ENCODE peak calls at places on chromosomes 3 and 15, in five cellular contexts. I is suprapubic skin, E is heart left ventricle, F is adrenal gland, W is ovary. O is an unnamed sample.

GRCh38 chr3:55405436-55405835 is 81.7 kb downstream of the WNT5A start:
- DNase-seq in I (no peak), E (no peak), F (no peak), W (no peak), O (no peak)

GRCh38 chr3:143363276-143363675 is 243.7 kb downstream of the CHST2 start:
- DNase-seq in I (no peak), E (no peak), F (no peak), W (no peak), O (no peak)

GRCh38 chr3:132273043-132273442 is 44.2 kb upstream of the ACP3 start:
- DNase-seq in I (no peak), E (no peak), F (no peak), W (no peak), O (no peak)

GRCh38 chr15:31360843-31361763 is 34.5 kb downstream of the KLF13 start:
- DNase-seq in I (peak), E (peak), F (peak), W (no peak), O (no peak)

GRCh38 chr3:188975612-188976314 is 196.0 kb upstream of the TPRG1 start:
- DNase-seq in I (no peak), E (no peak), F (no peak), W (no peak), O (no peak)

GRCh38 chr15:59352683-59353082 is 20.0 kb downstream of the MYO1E start:
- DNase-seq in I (no peak), E (no peak), F (no peak), W (no peak), O (no peak)

GRCh38 chr15:96851613-96852012 is 521.1 kb downstream of the NR2F2 start:
- DNase-seq in I (no peak), E (no peak), F (peak), W (no peak), O (no peak)

GRCh38 chr15:28112962-28113361 is 13.8 kb upstream of the OCA2 start:
- DNase-seq in I (peak), E (no peak), F (no peak), W (no peak), O (no peak)

GRCh38 chr15:88609344-88609743 is 11.8 kb upstream of the AEN start:
- DNase-seq in I (no peak), E (no peak), F (no peak), W (no peak), O (no peak)

GRCh38 chr3:26422415-26422814 is 200.2 kb upstream of the LRRC3B start:
- DNase-seq in I (no peak), E (no peak), F (no peak), W (no peak), O (no peak)

GRCh38 chr3:142568393-142569017 is 10.0 kb downstream of the ATR start:
- DNase-seq in I (no peak), E (no peak), F (no peak), W (no peak), O (no peak)

GRCh38 chr15:71275098-71275497 is 159.8 kb downstream of the THSD4 start:
- DNase-seq in I (no peak), E (no peak), F (no peak), W (no peak), O (no peak)

DNA sequence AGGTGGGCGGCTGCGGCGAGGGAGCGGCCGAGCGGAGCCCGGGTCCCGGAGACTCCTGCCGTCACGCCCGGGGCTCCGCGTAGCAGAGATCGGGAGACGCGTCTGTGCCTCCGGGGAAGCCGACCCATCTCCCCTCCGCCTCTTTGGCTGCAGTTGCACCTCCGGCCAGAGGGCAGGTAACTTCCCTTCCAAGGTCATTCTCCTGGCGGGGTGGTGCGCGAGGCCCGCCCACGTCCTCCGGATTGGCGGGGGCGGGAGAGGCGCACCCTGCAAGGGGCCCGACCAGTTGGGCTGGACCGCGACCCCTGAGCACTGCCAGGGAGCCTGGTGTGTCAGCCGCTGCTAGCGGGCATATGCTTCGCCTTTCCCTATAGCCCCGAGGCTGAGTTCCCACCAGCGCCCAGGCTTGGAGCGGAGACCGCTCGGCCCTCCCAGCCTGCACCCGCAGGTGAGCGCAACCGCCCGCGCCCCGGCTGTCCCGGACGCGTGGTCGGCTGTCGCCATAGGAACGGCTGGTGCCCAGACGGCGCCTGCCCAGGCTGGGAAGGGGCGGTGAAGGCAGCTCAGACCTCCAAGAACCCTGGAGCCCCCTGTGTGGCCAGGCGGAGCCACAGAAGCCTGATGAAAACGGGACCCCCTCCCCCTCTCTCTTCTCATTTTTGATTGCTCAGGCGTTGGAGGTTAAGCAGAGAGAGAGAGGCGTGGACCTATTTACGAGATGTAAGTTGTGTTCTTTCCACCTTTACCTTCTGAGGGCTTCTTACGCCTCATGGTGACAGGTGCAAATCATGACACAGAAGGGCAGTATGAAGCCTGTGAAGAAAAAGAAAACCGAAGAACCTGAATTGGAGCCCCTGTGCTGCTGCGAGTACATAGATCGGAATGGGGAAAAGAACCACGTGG is 453 bp downstream of the ZDHHC23 start:
- DNase-seq in I (peak), E (peak), F (peak), W (peak), O (peak)
- TF ChIP-seq CTCF in I (no peak), E (no peak), F (no peak), W (no peak), O (no peak)

DNA sequence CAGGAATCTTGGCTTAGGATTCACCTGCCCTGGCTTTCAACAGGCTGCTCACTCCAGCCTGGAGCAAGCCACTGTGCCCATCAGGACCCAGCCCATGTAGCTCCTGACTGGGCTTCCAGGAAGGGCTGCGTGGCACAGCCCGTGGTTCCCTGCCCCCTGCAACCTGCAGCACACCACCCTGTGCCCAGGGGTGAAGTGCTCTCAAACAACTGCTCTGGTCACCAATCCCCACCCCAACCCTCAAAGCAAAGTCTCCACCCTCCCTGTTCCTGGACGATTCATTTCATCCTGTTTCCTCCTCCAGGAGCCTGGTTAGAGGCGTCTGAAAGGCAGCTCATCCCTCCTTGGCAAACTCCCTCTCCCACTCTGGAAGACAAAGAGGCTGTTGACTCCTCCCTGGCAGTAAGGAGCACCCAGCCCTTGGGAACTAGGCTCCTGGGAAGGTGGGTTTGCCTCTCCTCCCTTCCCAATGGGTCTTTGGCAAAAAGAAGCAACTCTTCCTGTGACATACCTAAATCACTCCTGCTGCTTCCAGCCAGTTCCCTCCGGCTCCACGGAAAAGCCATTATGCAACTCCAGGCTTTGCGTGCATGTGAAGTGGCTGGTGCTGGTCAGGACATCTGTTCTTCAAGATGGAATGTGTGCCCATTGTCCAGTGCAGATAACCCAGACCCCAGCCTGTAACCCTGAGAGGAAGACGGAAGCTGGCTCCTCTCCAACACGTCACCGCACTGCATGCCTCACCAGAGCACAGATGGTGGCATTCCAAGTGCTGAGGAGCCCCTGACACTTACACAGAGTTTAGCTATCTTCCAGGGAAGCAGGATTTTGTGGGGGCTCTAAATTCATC is 29.1 kb upstream of the VIPR1 start:
- DNase-seq in I (no peak), E (no peak), F (peak), W (no peak), O (peak)
- TF ChIP-seq POLR2A in I (no peak), E (no peak), F (no peak), W (no peak), O (no peak)

GRCh38 chr15:51982013-51982769 is 10.6 kb upstream of the LEO1 start:
- DNase-seq in I (no peak), E (no peak), F (peak), W (no peak), O (no peak)
- H3K4me3 ChIP-seq in I (peak), E (peak), F (peak), W (no peak), O (no peak)

GRCh38 chr15:79244876-79245275 is 37.6 kb upstream of the ANKRD34C start:
- DNase-seq in I (no peak), E (no peak), F (no peak), W (no peak), O (no peak)

GRCh38 chr15:79243723-79244122 is 38.8 kb upstream of the ANKRD34C start:
- DNase-seq in I (no peak), E (peak), F (no peak), W (no peak), O (no peak)

DNA sequence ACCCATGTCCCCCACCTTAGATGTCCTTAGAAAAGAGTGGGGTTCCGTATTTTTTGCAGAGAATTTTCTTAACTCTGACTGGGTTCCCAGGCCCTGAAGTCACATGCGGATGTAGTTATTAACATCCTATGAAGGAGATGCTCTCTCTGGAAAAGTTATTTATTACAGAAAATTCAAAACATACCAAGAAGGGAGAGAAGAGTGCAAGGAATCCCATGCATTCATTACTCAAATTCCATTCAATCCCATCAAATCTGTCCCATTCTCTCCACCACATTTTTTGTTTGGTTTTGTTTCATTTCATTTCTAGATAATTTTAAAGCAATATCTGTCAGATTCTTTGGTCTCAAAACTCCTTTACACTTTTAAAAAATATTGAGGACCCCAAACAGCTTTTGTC is 34.3 kb upstream of the ANKRD34C start:
- DNase-seq in I (no peak), E (no peak), F (no peak), W (no peak), O (no peak)
- TF ChIP-seq CTCF in I (no peak), E (no peak), F (no peak), W (no peak), O (no peak)

DNA sequence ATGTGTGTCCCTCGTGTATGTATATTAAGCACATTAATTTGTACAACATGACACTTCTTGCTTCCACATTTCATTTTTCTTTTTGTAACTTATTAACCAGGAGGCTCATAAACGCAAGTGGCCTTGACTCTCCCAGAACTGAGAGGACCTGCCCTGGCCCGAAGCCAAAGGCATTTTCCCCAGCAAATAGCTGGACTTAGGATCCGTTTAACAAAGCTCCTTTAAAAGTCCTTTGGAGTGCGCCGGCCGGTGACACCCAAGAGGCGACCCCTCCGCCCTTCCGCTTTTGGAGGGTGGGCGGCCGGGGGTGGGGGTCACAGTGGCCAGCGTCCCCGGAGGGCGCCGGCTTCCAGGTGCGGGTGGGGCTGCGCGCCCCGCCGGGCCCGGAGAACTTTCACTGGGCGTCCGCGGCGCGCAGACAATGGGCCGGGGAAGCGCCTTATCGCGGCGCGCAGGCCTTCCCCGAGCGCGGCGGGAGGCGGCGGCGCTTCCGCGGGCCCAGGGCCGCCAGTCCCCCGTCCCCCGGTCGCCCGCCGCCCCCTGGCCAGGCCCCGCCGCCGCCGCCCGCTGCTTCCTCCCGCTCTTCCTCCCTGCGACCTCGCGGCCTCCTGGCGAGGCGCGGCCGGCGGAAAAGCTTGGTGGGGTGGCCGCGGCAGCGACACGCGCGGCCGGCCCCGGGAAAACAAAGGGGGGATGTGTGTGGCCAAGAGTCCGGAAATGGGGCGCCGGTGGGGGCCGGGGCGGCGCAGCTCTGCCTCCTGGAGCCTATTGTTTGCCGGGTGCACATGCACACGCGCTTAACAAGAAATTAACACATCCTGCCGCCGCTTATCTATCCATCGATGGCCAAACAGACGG is 613.4 kb downstream of the MCTP2 start:
- DNase-seq in I (peak), E (peak), F (peak), W (peak), O (peak)
- TF ChIP-seq POLR2A in I (no peak), E (no peak), F (no peak), W (no peak), O (no peak)

GRCh38 chr15:65376767-65377104 is 1.1 kb downstream of the IGDCC3 start:
- DNase-seq in I (no peak), E (no peak), F (no peak), W (no peak), O (no peak)
- H3K4me3 ChIP-seq in I (peak), E (peak), F (peak), W (peak), O (peak)

DNA sequence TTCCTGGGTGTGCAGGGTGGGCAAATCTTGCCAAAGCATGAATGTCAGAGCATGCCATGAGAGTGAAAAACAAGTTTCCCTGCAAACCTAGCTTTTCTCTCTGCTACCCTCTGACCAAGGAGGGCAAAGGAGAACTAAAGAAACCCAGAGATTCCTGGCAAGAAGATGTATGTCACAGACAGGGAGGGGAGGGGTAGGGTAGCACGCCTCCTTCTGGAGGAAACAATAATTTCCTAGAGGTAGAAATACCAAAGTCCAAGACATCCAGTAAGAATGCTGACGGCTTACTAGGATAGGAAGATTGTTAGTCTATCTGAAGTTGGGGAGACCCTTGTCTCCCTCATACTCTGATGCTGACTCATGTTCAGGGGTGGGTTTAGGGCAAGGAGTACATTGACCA is 203.9 kb downstream of the NR1D2 start:
- DNase-seq in I (no peak), E (no peak), F (no peak), W (no peak), O (no peak)
- TF ChIP-seq CTCF in I (no peak), E (no peak), F (no peak), W (no peak), O (no peak)

GRCh38 chr3:49024449-49024848 is 2.5 kb downstream of the NDUFAF3 start:
- DNase-seq in I (no peak), E (no peak), F (no peak), W (peak), O (no peak)
- TF ChIP-seq POLR2A in I (no peak), E (no peak), F (no peak), W (no peak), O (no peak)

DNA sequence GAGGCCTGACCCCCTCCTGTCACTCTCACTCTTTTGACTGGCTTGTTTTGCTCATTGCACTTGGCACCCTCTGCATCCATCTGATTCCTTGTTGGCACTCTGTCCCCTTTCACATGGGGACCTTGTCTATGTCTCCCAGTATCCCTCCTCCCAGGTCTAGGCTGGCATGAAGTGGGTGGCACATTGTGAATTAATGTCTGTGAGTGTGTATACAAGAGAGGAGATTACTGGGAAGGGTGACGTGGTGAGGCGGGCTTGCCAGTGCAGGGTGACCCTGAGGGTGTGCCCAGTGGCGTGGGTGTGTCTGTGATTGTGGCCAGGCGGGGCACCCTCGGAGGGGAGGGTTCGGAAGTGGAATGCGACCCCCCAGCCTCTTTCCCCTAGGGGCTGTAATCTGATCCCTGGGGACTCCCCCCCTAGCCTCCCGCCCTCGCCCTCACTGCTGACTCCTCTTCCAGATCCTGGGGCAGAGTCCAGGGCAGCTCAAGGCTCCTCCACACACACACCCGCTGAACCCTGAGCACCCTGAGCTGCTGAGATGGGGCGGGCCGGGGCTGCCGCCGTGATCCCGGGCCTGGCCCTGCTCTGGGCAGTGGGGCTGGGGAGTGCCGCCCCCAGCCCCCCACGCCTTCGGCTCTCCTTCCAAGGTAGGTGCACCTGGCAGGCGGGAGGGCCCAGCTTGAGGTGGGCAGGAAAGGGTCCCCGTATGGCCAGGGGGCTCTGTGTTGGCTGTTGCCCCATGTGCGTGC is at the start of gene SEMA3B:
- DNase-seq in I (no peak), E (peak), F (peak), W (peak), O (no peak)
- H3K4me3 ChIP-seq in I (peak), E (peak), F (peak), W (peak), O (no peak)

O was measured in lower leg skin.